ENCODE peak calls at places on chromosomes 3 and 15, in four cellular contexts. U is K562, C is GM12878, D is HepG2. S is an unnamed sample.

GRCh38 chr3:100556656-100557310 is 52.6 kb upstream of the ADGRG7 start:
- DNase-seq in U (no peak), C (no peak), D (no peak), S (no peak)

GRCh38 chr3:56122911-56123310 is 345.4 kb downstream of the ERC2 start:
- DNase-seq in C (no peak), D (no peak), U (no peak), S (no peak)

GRCh38 chr3:42829083-42829627 is 19.9 kb downstream of the ACKR2 start:
- DNase-seq in D (peak), U (no peak), C (no peak), S (no peak)

GRCh38 chr15:78177447-78177873 is 28.3 kb downstream of the IDH3A start:
- DNase-seq in C (no peak), D (peak), U (peak), S (peak)

GRCh38 chr3:155283092-155284056 is 10.1 kb downstream of the STRIT1 start:
- DNase-seq in U (no peak), C (no peak), D (no peak), S (no peak)

GRCh38 chr15:67571643-67572415 is 29.3 kb downstream of the MAP2K5 start:
- DNase-seq in C (no peak), U (no peak), D (peak), S (no peak)

GRCh38 chr3:22284559-22284958 is 533.5 kb upstream of the ZNF385D start:
- DNase-seq in D (no peak), U (no peak), C (no peak), S (no peak)

GRCh38 chr3:59422312-59422711 is 372.5 kb upstream of the CFAP20DC start:
- DNase-seq in C (no peak), D (no peak), U (no peak), S (no peak)

GRCh38 chr3:101940521-101940992 is 91.2 kb downstream of the NFKBIZ start:
- DNase-seq in U (peak), C (no peak), D (no peak), S (no peak)
- TF ChIP-seq TAF1 in U (no peak), C (no peak), D (no peak), S (no peak)

GRCh38 chr3:131503328-131503650 is 518 bp upstream of the MRPL3 start:
- DNase-seq in C (no peak), U (no peak), D (no peak), S (no peak)
- TF ChIP-seq TAF1 in C (no peak), U (no peak), D (no peak), S (no peak)

DNA sequence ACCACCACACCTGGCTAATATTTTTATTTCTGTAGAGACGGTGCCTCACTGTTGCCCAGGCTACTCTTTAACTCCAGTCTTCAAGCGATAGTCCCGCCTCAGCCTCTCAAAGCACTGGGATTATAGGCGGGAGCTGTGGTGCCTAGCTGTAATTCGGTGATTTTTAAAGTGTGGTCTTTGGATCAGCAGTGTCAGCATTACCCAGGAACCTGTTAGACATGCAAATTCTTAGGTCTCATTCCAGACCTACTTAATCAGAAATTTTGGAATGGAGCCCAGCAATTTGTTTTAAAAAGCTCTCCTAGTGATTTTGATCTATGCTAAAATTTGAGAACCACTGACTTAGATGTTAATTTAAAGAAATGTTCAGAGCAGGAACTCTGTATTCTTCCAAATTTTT is 51.9 kb downstream of the GOLM2 start:
- DNase-seq in C (no peak), D (no peak), U (no peak), S (no peak)
- TF ChIP-seq TAF1 in C (no peak), D (no peak), U (no peak), S (no peak)

DNA sequence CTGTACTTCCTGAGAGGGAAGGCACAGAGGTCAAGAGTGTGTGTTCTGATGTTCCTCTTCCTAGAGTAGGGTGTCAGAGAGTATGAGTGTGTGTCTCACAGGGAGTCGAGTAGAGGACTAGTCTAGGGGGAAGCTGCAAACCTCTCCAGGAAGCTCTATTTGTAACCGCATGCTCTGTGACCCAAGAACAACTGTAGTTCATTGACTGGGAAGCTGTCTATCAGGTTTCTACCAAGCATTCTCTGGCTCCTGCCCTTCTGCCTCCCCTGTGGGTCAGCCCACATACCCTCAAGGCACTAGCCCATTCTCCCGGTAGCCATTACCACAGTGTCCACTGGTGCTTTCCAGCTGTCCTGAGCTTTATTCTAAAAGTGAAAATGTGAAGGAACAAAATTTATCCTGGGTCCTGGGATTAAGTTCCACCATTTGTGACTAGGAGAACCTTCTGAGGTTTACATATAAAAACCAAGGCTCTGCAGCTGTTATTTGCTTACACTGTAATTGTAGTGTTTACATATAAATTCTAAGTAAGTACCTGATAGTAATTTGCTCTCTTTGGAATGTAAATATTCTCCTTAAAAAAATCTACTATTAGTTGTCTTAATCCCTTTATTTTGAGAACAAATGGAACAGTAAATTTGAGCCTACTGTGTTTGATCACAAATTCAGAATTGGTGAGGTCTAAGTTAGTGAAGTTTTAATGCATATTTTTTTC is 40.7 kb downstream of the MYRIP start:
- DNase-seq in C (no peak), U (no peak), D (no peak), S (no peak)
- TF ChIP-seq TAF1 in C (no peak), U (no peak), D (no peak), S (no peak)

DNA sequence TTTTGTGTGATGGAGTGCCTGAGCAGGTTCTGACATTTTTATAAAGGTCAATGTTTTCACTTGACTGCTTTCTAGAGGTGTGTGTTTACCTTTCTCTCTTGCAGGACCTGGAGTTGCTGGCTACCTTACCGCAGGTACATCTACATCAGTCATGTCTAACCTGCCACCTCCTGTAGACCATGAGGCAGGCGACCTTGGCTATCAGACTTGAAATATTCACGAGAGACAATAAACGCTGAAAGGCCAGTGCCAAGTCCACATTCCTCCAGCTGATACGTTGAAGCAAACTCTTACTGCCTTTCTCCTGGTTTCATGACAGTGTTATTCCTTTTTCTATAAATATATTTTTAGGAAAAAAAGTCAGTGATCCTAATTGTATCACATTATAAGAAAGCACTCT is 59.0 kb upstream of the ACKR4 start:
- DNase-seq in U (no peak), C (no peak), D (peak), S (no peak)
- TF ChIP-seq TAF1 in U (no peak), C (no peak), D (no peak), S (no peak)

GRCh38 chr15:60374209-60374608 is 23.6 kb downstream of the ANXA2 start:
- DNase-seq in U (no peak), D (no peak), C (no peak), S (no peak)
- TF ChIP-seq TAF1 in U (no peak), D (no peak), C (no peak), S (no peak)